ENCODE peak calls at places on chromosomes 11 and 22, in seven cellular contexts. O is HL-60, Q is A673, A is coronary artery, M is PC-9, R is GM23338, J is PC-3. T is an unnamed sample.

GRCh38 chr22:35634981-35635540 is 13.2 kb upstream of the APOL6 start:
- DNase-seq in O (no peak), Q (peak), A (no peak), M (no peak), R (no peak), J (no peak), T (no peak)

GRCh38 chr11:83502041-83502440 is 215.9 kb upstream of the CCDC90B start:
- DNase-seq in O (no peak), Q (no peak), A (no peak), M (peak), R (no peak), J (peak), T (peak)

GRCh38 chr11:121415861-121416260 is 36.3 kb upstream of the SORL1 start:
- DNase-seq in O (no peak), Q (peak), A (no peak), M (peak), R (no peak), J (peak), T (peak)

GRCh38 chr11:73875840-73876239 is 806 bp downstream of the COA4 start:
- DNase-seq in O (no peak), Q (no peak), A (no peak), M (no peak), R (no peak), J (peak), T (no peak)

GRCh38 chr22:39318507-39319283 is 728 bp downstream of the RPL3 start:
- DNase-seq in O (peak), Q (no peak), A (no peak), M (no peak), R (no peak), J (no peak), T (peak)

GRCh38 chr11:34251640-34251980 is 106.2 kb downstream of the ABTB2 start:
- DNase-seq in O (no peak), Q (no peak), A (no peak), M (no peak), R (no peak), J (no peak), T (peak)

GRCh38 chr22:29914165-29914564 is 31.2 kb downstream of the MTMR3 start:
- DNase-seq in O (no peak), Q (no peak), A (no peak), M (peak), R (peak), J (peak), T (peak)

GRCh38 chr11:12727556-12728070 is 53.4 kb downstream of the TEAD1 start:
- DNase-seq in O (no peak), Q (no peak), A (no peak), M (no peak), R (no peak), J (no peak), T (no peak)

GRCh38 chr11:94636388-94636787 is 69.2 kb downstream of the PIWIL4 start:
- DNase-seq in O (no peak), Q (no peak), A (no peak), M (no peak), R (no peak), J (no peak), T (no peak)

GRCh38 chr11:84580338-84580737 is 1046.8 kb downstream of the DLG2 start:
- DNase-seq in O (no peak), Q (no peak), A (no peak), M (no peak), R (peak), J (no peak), T (no peak)

DNA sequence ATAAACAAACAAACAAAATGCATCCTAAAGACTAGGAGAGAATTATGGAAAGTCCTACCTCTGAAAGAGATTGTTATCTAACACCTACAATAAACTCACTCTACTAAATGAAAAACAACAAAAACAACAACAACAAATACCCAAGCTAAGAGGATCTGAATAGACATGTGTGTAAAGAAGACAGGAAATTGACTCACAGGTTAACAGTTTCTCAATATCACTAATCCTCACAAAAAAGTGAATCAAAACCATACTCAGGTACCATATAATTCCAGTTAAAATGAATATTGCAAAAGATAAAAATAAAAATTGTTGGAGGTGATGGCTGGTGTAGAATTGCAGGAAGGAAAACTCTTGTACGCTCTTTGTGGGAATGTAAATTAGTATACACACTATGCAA is 110.4 kb upstream of the TOP3B start:
- DNase-seq in O (no peak), Q (no peak), A (no peak), M (no peak), R (no peak), J (no peak), T (no peak)
- H3K27ac ChIP-seq in O (peak), Q (no peak), A (no peak), M (no peak), R (no peak), J (no peak), T (no peak)

DNA sequence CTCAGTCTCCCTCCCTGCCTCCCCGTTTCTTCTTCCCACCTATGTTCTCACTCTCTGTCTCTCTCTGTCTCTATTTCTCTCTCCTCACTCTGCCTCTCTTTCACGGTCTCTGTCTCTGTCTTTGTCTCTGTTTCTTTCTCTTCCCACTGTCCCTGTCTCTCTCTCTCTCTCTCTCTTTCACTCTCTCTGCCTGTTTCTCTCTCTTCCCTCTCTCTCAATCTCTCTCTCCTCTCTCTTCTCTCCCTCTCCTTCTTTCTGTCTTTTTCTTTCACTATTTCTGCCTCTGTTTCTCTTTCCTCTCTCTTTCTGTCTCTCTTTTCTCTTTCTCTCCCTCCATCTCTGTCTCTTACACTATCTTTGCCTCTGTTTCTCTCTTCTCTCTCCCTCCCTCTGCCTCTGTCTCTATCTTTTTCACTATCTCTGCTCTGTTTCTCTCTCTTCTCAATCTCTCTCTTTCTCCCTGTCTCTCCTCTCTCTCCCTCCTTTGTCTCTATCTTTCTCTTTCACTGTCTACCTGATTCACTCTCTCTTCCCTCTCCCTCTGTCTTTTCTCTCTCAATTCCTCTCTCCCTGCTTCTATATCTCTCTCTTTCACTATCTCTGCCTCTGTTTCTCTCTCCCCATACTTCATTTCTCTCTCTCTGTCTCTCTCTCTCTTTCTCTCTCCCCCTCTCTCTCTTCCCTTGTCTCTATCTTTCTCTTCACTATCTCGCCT is 5.4 kb downstream of the APLNR start:
- DNase-seq in O (no peak), Q (no peak), A (no peak), M (no peak), R (no peak), J (no peak), T (no peak)
- H3K27ac ChIP-seq in O (no peak), Q (no peak), A (peak), M (no peak), R (no peak), J (no peak), T (no peak)

GRCh38 chr22:27996981-27997380 is 77.9 kb upstream of the PITPNB start:
- DNase-seq in O (no peak), Q (no peak), A (no peak), M (no peak), R (no peak), J (no peak), T (no peak)

GRCh38 chr22:27995801-27996528 is 76.9 kb upstream of the PITPNB start:
- DNase-seq in O (no peak), Q (no peak), A (no peak), M (no peak), R (no peak), J (peak), T (no peak)

GRCh38 chr22:27997538-27997937 is 78.5 kb upstream of the PITPNB start:
- DNase-seq in O (no peak), Q (no peak), A (no peak), M (no peak), R (no peak), J (no peak), T (no peak)

GRCh38 chr22:27994481-27995331 is 75.7 kb upstream of the PITPNB start:
- DNase-seq in O (no peak), Q (no peak), A (peak), M (no peak), R (no peak), J (no peak), T (no peak)

DNA sequence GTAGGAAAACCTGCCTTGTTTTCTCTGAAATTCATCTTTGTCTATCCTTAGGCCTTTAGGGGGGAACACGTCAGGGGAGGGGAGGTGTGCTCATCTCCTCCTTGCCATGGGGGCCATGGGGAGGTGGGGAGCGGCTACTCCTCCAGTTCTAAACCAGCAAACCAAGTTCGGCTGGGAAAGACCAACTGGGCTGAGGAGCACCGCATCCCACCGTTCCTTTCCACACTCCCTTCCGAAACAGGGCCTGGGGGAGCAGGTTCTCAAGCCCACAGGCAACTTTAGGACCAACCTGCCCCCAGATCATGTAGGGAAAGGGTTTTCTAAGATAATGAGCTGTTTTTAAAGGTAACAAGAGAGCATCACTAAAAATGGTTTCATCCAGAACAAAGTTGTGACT is 77.5 kb upstream of the PITPNB start:
- DNase-seq in O (no peak), Q (no peak), A (no peak), M (no peak), R (no peak), J (no peak), T (no peak)
- H3K27ac ChIP-seq in O (no peak), Q (no peak), A (no peak), M (no peak), R (no peak), J (no peak), T (no peak)

DNA sequence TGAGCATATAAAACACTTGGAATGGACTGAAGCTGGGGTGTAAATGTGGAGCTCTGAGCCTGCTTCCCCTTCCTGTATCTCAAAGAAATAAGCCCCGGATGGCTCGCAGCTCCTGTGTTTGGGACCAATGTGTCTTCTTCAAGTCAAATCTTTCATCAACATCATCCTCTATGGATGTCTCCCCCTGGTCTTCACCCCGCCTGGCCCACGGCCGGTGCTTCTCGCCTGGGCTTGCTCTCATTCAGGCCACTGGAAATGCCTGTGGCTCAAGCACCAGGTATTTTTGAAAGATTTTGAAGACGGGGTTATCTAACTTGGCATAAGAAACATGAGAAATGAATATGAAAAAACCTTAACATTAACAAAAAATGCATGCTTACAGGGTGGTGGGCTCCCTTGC is 769.8 kb downstream of the BRD1 start:
- DNase-seq in O (no peak), Q (no peak), A (no peak), M (no peak), R (no peak), J (no peak), T (no peak)
- H3K27ac ChIP-seq in O (no peak), Q (no peak), A (no peak), M (no peak), R (no peak), J (no peak), T (no peak)

GRCh38 chr22:46586123-46586519 is 34.1 kb upstream of the GRAMD4 start:
- DNase-seq in O (no peak), Q (no peak), A (no peak), M (no peak), R (peak), J (no peak), T (no peak)
- H3K27ac ChIP-seq in O (no peak), Q (no peak), A (no peak), M (no peak), R (no peak), J (no peak), T (no peak)

DNA sequence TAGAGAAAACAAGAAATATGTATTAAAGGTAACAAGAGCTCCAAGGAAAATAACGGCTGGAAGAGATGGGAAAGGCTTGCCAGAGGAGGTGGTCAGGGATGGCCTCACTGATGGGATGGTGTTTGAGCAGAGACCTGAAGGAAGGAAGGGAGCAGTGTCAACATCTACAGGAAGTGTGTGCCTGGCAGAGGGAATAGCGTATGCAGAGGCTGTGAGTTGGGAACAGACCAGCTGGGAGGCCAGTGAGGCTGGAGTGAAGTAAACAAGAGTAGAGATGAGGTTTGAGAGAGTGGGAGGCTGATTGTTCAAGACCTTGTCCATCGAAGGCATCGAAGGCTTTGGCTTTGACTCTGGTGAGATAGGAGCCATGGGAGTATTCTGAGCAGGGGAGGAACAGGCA is 6.9 kb downstream of the SGSM1 start:
- DNase-seq in O (no peak), Q (no peak), A (no peak), M (no peak), R (no peak), J (no peak), T (no peak)
- H3K27ac ChIP-seq in O (no peak), Q (no peak), A (no peak), M (no peak), R (no peak), J (no peak), T (no peak)

T was measured in foreskin keratinocyte.